ENCODE peak calls at places on chromosomes 12 and 14, in seven cellular contexts. W is right cardiac atrium, N is EH, F is endothelial cell, U is fibroblast of mammary gland, R is NCI-H187, C is DMS153. V is an unnamed sample.

GRCh38 chr12:57740656-57741412 is 2.3 kb upstream of the AGAP2 start:
- DNase-seq in F (peak), N (no peak), R (no peak), U (no peak), C (peak), W (no peak), V (no peak)

GRCh38 chr12:12983420-12984035 is 16.5 kb downstream of the HEBP1 start:
- DNase-seq in U (peak), F (peak), C (no peak), W (no peak), N (peak), R (no peak), V (peak)

GRCh38 chr12:22034709-22035506 is 11.1 kb upstream of the CMAS start:
- DNase-seq in N (peak), W (no peak), U (no peak), F (no peak), C (no peak), R (no peak), V (no peak)

GRCh38 chr12:6896846-6897435 is 7.7 kb upstream of the LRRC23 start:
- DNase-seq in U (no peak), F (no peak), C (no peak), N (no peak), W (no peak), R (no peak), V (no peak)

GRCh38 chr14:75295061-75295461 is 16.4 kb downstream of the FOS start:
- DNase-seq in F (peak), U (peak), R (no peak), N (peak), W (peak), C (no peak), V (no peak)

GRCh38 chr12:4806439-4807115 is 86.4 kb downstream of the GALNT8 start:
- DNase-seq in R (no peak), U (no peak), N (no peak), C (no peak), F (no peak), W (no peak), V (no peak)

GRCh38 chr14:22112004-22112403 is 438.4 kb upstream of the OR4E1 start:
- DNase-seq in C (no peak), W (peak), R (no peak), U (peak), N (no peak), F (peak), V (no peak)

GRCh38 chr12:125533434-125534029 is 468.3 kb downstream of the AACS start:
- DNase-seq in R (no peak), U (no peak), C (peak), F (peak), N (no peak), W (peak), V (no peak)

GRCh38 chr14:54200726-54201125 is 196.1 kb upstream of the CDKN3 start:
- DNase-seq in W (no peak), R (no peak), C (no peak), U (peak), F (no peak), N (peak), V (no peak)

GRCh38 chr12:89707623-89707991 is 1.0 kb downstream of the ATP2B1 start:
- DNase-seq in U (no peak), F (peak), R (no peak), C (no peak), N (no peak), W (peak), V (no peak)

GRCh38 chr14:56760164-56760914 is 49.9 kb downstream of the OTX2 start:
- DNase-seq in R (no peak), F (no peak), C (peak), N (no peak), U (no peak), W (no peak), V (no peak)

GRCh38 chr12:52865090-52865944 is 16.5 kb upstream of the KRT78 start:
- DNase-seq in U (peak), W (peak), F (peak), N (peak), R (peak), C (peak), V (no peak)

GRCh38 chr14:94685681-94686485 is 73.7 kb downstream of the SERPINA3 start:
- DNase-seq in N (no peak), C (no peak), W (no peak), U (no peak), F (no peak), R (no peak), V (no peak)

GRCh38 chr14:88669346-88669745 is 106.5 kb downstream of the ZC3H14 start:
- DNase-seq in F (no peak), C (no peak), U (no peak), W (no peak), R (no peak), N (no peak), V (no peak)

GRCh38 chr12:124005736-124006581 is 32.9 kb downstream of the ZNF664 start:
- DNase-seq in U (no peak), R (no peak), F (no peak), N (no peak), W (no peak), C (no peak), V (no peak)

GRCh38 chr12:9331218-9331626 is 123.0 kb upstream of the PZP start:
- DNase-seq in U (peak), F (peak), R (no peak), W (peak), C (no peak), N (peak), V (no peak)

V was measured in HS-27A.